ENCODE peak calls at places on chromosomes 2 and 18, in four cellular contexts. One of them, this sample, is unnamed.

GRCh38 chr18:56240405-56240804 is 398.0 kb downstream of the TXNL1 start:
- DNase-seq in Caki2: no peak
- DNase-seq in Calu3: no peak
- DNase-seq in T-cell: no peak
- DNase-seq in this sample: peak

GRCh38 chr2:96527990-96528679 is 8.4 kb upstream of the ARID5A start:
- DNase-seq in Caki2: no peak
- DNase-seq in Calu3: no peak
- DNase-seq in T-cell: peak
- DNase-seq in this sample: peak

GRCh38 chr2:205056066-205056678 is 510.9 kb downstream of the PARD3B start:
- DNase-seq in Caki2: no peak
- DNase-seq in Calu3: no peak
- DNase-seq in T-cell: no peak
- DNase-seq in this sample: no peak

GRCh38 chr18:77481541-77481940 is 231.9 kb downstream of the GALR1 start:
- DNase-seq in Caki2: no peak
- DNase-seq in Calu3: no peak
- DNase-seq in T-cell: no peak
- DNase-seq in this sample: no peak

GRCh38 chr2:121492409-121492808 is 38.3 kb upstream of the RNU4ATAC start:
- DNase-seq in Caki2: no peak
- DNase-seq in Calu3: no peak
- DNase-seq in T-cell: no peak
- DNase-seq in this sample: no peak

GRCh38 chr2:233356546-233357308 is 2.4 kb downstream of the DGKD start:
- DNase-seq in Caki2: no peak
- DNase-seq in Calu3: no peak
- DNase-seq in T-cell: no peak
- DNase-seq in this sample: no peak

GRCh38 chr2:214232266-214232665 is 178.6 kb upstream of the VWC2L start:
- DNase-seq in Caki2: no peak
- DNase-seq in Calu3: no peak
- DNase-seq in T-cell: no peak
- DNase-seq in this sample: peak

GRCh38 chr2:25161055-25161781 is 7.2 kb downstream of the POMC start:
- DNase-seq in Caki2: no peak
- DNase-seq in Calu3: no peak
- DNase-seq in T-cell: peak
- DNase-seq in this sample: peak

GRCh38 chr2:182186132-182186735 is 200.6 kb downstream of the PPP1R1C start:
- DNase-seq in Caki2: peak
- DNase-seq in Calu3: peak
- DNase-seq in T-cell: no peak
- DNase-seq in this sample: no peak

GRCh38 chr18:56983275-56983992 is 163.5 kb upstream of the BOD1L2 start:
- DNase-seq in Caki2: no peak
- DNase-seq in Calu3: no peak
- DNase-seq in T-cell: no peak
- DNase-seq in this sample: no peak

GRCh38 chr18:63098014-63098981 is 221.3 kb downstream of the BCL2 start:
- DNase-seq in Caki2: no peak
- DNase-seq in Calu3: no peak
- DNase-seq in T-cell: peak
- DNase-seq in this sample: no peak

GRCh38 chr2:231191896-231192872 is 6.2 kb upstream of the ARMC9 start:
- DNase-seq in Caki2: no peak
- DNase-seq in Calu3: peak
- DNase-seq in T-cell: no peak
- DNase-seq in this sample: peak

GRCh38 chr2:46767706-46768105 is 147.9 kb downstream of the MCFD2 start:
- DNase-seq in Caki2: no peak
- DNase-seq in Calu3: no peak
- DNase-seq in T-cell: no peak
- DNase-seq in this sample: no peak

This sample was measured in astrocyte.